ENCODE peak calls at places on chromosomes 12 and 14, in seven cellular contexts. H, S, P, B, K, E and X are unnamed samples.

GRCh38 chr12:57522887-57523705 is 472 bp downstream of the MBD6 start:
- DNase-seq in H (peak; percentile 85), S (peak; percentile 82), P (peak; percentile 46), B (no peak), K (peak; percentile 11), E (no peak), X (peak; percentile 70)

GRCh38 chr12:91349451-91349850 is 166.8 kb upstream of the DCN start:
- DNase-seq in H (no peak), S (no peak), P (no peak), B (no peak), K (no peak), E (no peak), X (peak; percentile 59)

GRCh38 chr14:50001146-50001998 is 108.5 kb downstream of the ARF6 start:
- DNase-seq in H (peak; percentile 79), S (peak; percentile 45), P (peak; percentile 93), B (peak; percentile 88), K (peak; percentile 80), E (peak; percentile 87), X (peak; percentile 99)

GRCh38 chr14:90755661-90756304 is 60.4 kb downstream of the TTC7B start:
- DNase-seq in H (no peak), S (no peak), P (peak; percentile 40), B (no peak), K (no peak), E (no peak), X (peak; percentile 40)

GRCh38 chr12:85779768-85780167 is 56.4 kb downstream of the RASSF9 start:
- DNase-seq in H (no peak), S (no peak), P (peak; percentile 66), B (no peak), K (no peak), E (no peak), X (no peak)

GRCh38 chr14:67108230-67108629 is 81.0 kb upstream of the GARIN2 start:
- DNase-seq in H (no peak), S (no peak), P (no peak), B (no peak), K (no peak), E (no peak), X (no peak)

GRCh38 chr12:42761601-42762350 is 172.2 kb upstream of the PRICKLE1 start:
- DNase-seq in H (no peak), S (no peak), P (peak; percentile 64), B (peak; percentile 82), K (no peak), E (no peak), X (peak; percentile 25)

GRCh38 chr14:104228716-104229620 is 90.6 kb downstream of the KIF26A start:
- DNase-seq in H (no peak), S (no peak), P (no peak), B (no peak), K (no peak), E (no peak), X (no peak)

GRCh38 chr14:71414631-71415403 is 507.6 kb downstream of the PCNX1 start:
- DNase-seq in H (no peak), S (no peak), P (peak; percentile 47), B (no peak), K (no peak), E (no peak), X (peak; percentile 75)

GRCh38 chr12:45473636-45474035 is 255.9 kb upstream of the ARID2 start:
- DNase-seq in H (no peak), S (peak; percentile 37), P (no peak), B (no peak), K (no peak), E (no peak), X (no peak)

GRCh38 chr12:24948452-24948815 is 467 bp downstream of the BCAT1 start:
- DNase-seq in H (peak; percentile 8), S (peak; percentile 62), P (no peak), B (no peak), K (peak; percentile 49), E (no peak), X (peak; percentile 58)

GRCh38 chr14:63543826-63544320 is 696 bp upstream of the PPP2R5E start:
- DNase-seq in H (no peak), S (peak; percentile 58), P (no peak), B (no peak), K (no peak), E (no peak), X (peak; percentile 43)

GRCh38 chr14:61643546-61643945 is 51.8 kb upstream of the HIF1A start:
- DNase-seq in H (no peak), S (no peak), P (no peak), B (no peak), K (no peak), E (no peak), X (peak; percentile 91)

GRCh38 chr12:57759360-57759980 is 4.6 kb downstream of the MARCHF9 start:
- DNase-seq in H (peak; percentile 56), S (peak; percentile 60), P (peak; percentile 56), B (no peak), K (peak; percentile 55), E (no peak), X (peak; percentile 46)

GRCh38 chr14:90483551-90483950 is 86.7 kb downstream of the CALM1 start:
- DNase-seq in H (no peak), S (peak; percentile 12), P (no peak), B (no peak), K (no peak), E (no peak), X (no peak)

GRCh38 chr14:24179294-24179960 is 7.5 kb downstream of the REC8 start:
- DNase-seq in H (no peak), S (no peak), P (no peak), B (no peak), K (no peak), E (no peak), X (no peak)

GRCh38 chr12:67648306-67649164 is at the start of gene DYRK2:
- DNase-seq in H (peak; percentile 94), S (peak; percentile 77), P (peak; percentile 75), B (peak; percentile 54), K (peak; percentile 84), E (peak; percentile 27), X (peak; percentile 89)

GRCh38 chr12:99498756-99499155 is 148.8 kb upstream of the GARIN6 start:
- DNase-seq in H (no peak), S (peak; percentile 2), P (peak; percentile 80), B (peak; percentile 50), K (no peak), E (no peak), X (peak; percentile 73)

GRCh38 chr14:97185186-97185585 is 388.0 kb downstream of the VRK1 start:
- DNase-seq in H (peak; percentile 38), S (peak; percentile 48), P (peak; percentile 37), B (no peak), K (no peak), E (no peak), X (no peak)

GRCh38 chr12:110316861-110317260 is 35.8 kb downstream of the ATP2A2 start:
- DNase-seq in H (no peak), S (no peak), P (peak; percentile 17), B (no peak), K (no peak), E (no peak), X (peak; percentile 92)

GRCh38 chr14:32820686-32821085 is 118.0 kb upstream of the NPAS3 start:
- DNase-seq in H (no peak), S (no peak), P (no peak), B (no peak), K (no peak), E (no peak), X (no peak)

GRCh38 chr12:93002278-93003054 is 73.4 kb upstream of the EEA1 start:
- DNase-seq in H (no peak), S (no peak), P (peak; percentile 27), B (no peak), K (no peak), E (no peak), X (peak; percentile 95)

GRCh38 chr12:2353691-2354090 is 300.9 kb downstream of the CACNA1C start:
- DNase-seq in H (no peak), S (no peak), P (no peak), B (no peak), K (no peak), E (no peak), X (no peak)

GRCh38 chr14:35406811-35407630 is 2.5 kb upstream of the NFKBIA start:
- DNase-seq in H (peak; percentile 76), S (peak; percentile 84), P (peak; percentile 90), B (peak; percentile 89), K (peak; percentile 47), E (peak; percentile 56), X (peak; percentile 88)

DNA sequence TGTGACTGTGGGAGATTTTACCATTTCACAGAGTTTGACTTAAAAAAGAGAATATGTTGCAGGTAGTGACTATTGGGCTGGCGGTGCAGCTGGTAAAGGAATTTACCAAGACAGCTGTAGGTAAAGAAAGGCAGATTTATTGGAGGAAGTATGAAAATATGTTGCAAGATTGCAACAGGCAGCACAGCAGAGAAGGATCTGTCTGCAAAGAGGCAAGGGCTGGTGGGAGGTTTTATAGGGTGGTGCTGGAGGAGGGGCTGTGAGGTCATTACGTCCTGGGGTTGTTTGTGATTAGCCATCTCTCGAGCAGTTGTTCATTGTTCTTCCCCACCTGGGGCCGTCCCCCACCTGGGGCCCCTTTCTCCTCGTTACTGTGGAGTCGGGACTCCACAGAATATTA is 62.1 kb downstream of the ACACB start:
- DNase-seq in H (no peak), S (peak; percentile 8), P (no peak), B (no peak), K (no peak), E (no peak), X (no peak)
- TF ChIP-seq EZH2 in H (no peak), S (no peak), P (no peak), B (no peak), K (no peak), E (no peak), X (no peak)

DNA sequence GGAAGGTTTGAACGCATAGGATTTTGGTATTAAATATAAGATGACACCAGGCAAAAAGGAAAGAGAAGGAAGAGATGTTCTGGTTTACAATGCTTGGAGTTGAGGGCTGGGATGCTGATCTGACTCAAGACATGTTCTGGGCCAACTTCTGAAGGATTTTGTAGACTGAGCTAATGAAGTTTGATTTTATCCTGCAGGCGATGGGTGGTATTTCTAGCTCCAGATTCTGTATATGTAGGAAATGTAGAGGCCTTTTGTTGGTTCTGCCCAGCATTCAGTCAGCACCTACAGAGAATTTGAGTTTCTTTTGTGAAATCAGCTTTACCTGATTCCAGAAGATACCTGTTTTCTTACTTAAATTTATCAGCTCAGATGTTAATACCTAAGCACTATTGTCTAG is 48.2 kb downstream of the VEZT start:
- DNase-seq in H (no peak), S (peak; percentile 27), P (no peak), B (no peak), K (no peak), E (no peak), X (no peak)
- H3K9me2 ChIP-seq in H (no peaks in the 10 kb centered on the region), S (no peaks in the 10 kb centered on the region), P (no peaks in the 10 kb centered on the region), B (no peaks in the 10 kb centered on the region), K (no peaks in the 10 kb centered on the region), E (no peaks in the 10 kb centered on the region), X (no peaks in the 10 kb centered on the region)

GRCh38 chr12:54014315-54015209 is 5.8 kb downstream of the HOXC8 start:
- DNase-seq in H (no peak), S (no peak), P (no peak), B (no peak), K (no peak), E (no peak), X (peak; percentile 42)
- TF ChIP-seq EZH2 in H (peak; percentile 88), S (peak; percentile 90), P (no peak), B (no peak), K (no peak), E (no peak), X (no peak)

DNA sequence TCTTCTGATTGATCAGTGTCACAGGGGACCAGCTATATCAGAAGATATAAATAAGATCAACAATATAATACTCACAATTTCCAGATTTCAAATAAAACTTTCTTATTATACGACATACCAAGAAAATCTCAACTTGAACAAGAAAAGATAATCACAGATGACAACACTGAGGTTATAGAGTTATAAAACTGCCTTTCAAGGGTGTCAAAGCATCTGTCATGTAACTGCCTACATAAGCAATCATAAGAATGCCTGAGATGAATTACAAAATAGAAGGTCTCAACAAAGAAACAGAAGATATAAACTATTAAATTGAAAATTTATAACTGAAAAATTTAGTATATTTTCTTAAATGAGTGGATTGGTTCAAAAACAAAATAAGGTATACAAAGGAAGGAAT is 659.2 kb downstream of the SLC16A7 start:
- DNase-seq in H (no peak), S (no peak), P (no peak), B (no peak), K (no peak), E (no peak), X (no peak)
- H3K9me2 ChIP-seq in H (no peaks in the 10 kb centered on the region), S (no peaks in the 10 kb centered on the region), P (no peaks in the 10 kb centered on the region), B (no peaks in the 10 kb centered on the region), K (no peaks in the 10 kb centered on the region), E (no peaks in the 10 kb centered on the region), X (no peaks in the 10 kb centered on the region)